ENCODE peak calls at places on chromosomes 1 and 21, in eight cellular contexts. One of them, this sample, is unnamed. For H3K9me3, the result is how much of the 10 kb centered on the place peaks cover.

GRCh38 chr1:15911927-15912326 is 64.0 kb downstream of the ZBTB17 start:
- DNase-seq in body of pancreas: peak
- DNase-seq in naive thymus-derived CD4-positive, alpha-beta T cell: no peak
- DNase-seq in CD8-positive, alpha-beta memory T cell: no peak
- DNase-seq in astrocyte: no peak
- DNase-seq in neural progenitor cell: no peak
- DNase-seq in CD8-positive, alpha-beta T cell: no peak
- DNase-seq in RWPE2: no peak
- DNase-seq in this sample: no peak

GRCh38 chr1:7658127-7658498 is 113.0 kb upstream of the VAMP3 start:
- DNase-seq in body of pancreas: no peak
- DNase-seq in naive thymus-derived CD4-positive, alpha-beta T cell: no peak
- DNase-seq in CD8-positive, alpha-beta memory T cell: no peak
- DNase-seq in astrocyte: no peak
- DNase-seq in neural progenitor cell: no peak
- DNase-seq in CD8-positive, alpha-beta T cell: no peak
- DNase-seq in RWPE2: no peak
- DNase-seq in this sample: no peak

GRCh38 chr1:214423045-214423444 is 128.4 kb downstream of the PTPN14 start:
- DNase-seq in body of pancreas: no peak
- DNase-seq in naive thymus-derived CD4-positive, alpha-beta T cell: no peak
- DNase-seq in CD8-positive, alpha-beta memory T cell: no peak
- DNase-seq in astrocyte: peak
- DNase-seq in neural progenitor cell: no peak
- DNase-seq in CD8-positive, alpha-beta T cell: no peak
- DNase-seq in RWPE2: no peak
- DNase-seq in this sample: no peak

GRCh38 chr1:90835661-90836344 is 118.7 kb upstream of the BARHL2 start:
- DNase-seq in body of pancreas: no peak
- DNase-seq in naive thymus-derived CD4-positive, alpha-beta T cell: no peak
- DNase-seq in CD8-positive, alpha-beta memory T cell: no peak
- DNase-seq in astrocyte: no peak
- DNase-seq in neural progenitor cell: peak
- DNase-seq in CD8-positive, alpha-beta T cell: no peak
- DNase-seq in RWPE2: no peak
- DNase-seq in this sample: no peak

GRCh38 chr1:116373451-116374339 is 651 bp downstream of the ATP1A1 start:
- DNase-seq in body of pancreas: peak
- DNase-seq in naive thymus-derived CD4-positive, alpha-beta T cell: peak
- DNase-seq in CD8-positive, alpha-beta memory T cell: peak
- DNase-seq in astrocyte: no peak
- DNase-seq in neural progenitor cell: peak
- DNase-seq in CD8-positive, alpha-beta T cell: peak
- DNase-seq in RWPE2: no peak
- DNase-seq in this sample: peak

GRCh38 chr1:38489844-38490270 is 369.7 kb downstream of the RRAGC start:
- DNase-seq in body of pancreas: peak
- DNase-seq in naive thymus-derived CD4-positive, alpha-beta T cell: no peak
- DNase-seq in CD8-positive, alpha-beta memory T cell: peak
- DNase-seq in astrocyte: no peak
- DNase-seq in neural progenitor cell: peak
- DNase-seq in CD8-positive, alpha-beta T cell: no peak
- DNase-seq in RWPE2: no peak
- DNase-seq in this sample: no peak

GRCh38 chr1:85862456-85862855 is 154.2 kb upstream of the ZNHIT6 start:
- DNase-seq in body of pancreas: no peak
- DNase-seq in naive thymus-derived CD4-positive, alpha-beta T cell: no peak
- DNase-seq in CD8-positive, alpha-beta memory T cell: no peak
- DNase-seq in astrocyte: no peak
- DNase-seq in neural progenitor cell: no peak
- DNase-seq in CD8-positive, alpha-beta T cell: no peak
- DNase-seq in RWPE2: no peak
- DNase-seq in this sample: no peak

GRCh38 chr1:242008788-242009500 is 10.0 kb upstream of the MAP1LC3C start:
- DNase-seq in body of pancreas: no peak
- DNase-seq in naive thymus-derived CD4-positive, alpha-beta T cell: no peak
- DNase-seq in CD8-positive, alpha-beta memory T cell: no peak
- DNase-seq in astrocyte: no peak
- DNase-seq in neural progenitor cell: no peak
- DNase-seq in CD8-positive, alpha-beta T cell: no peak
- DNase-seq in RWPE2: no peak
- DNase-seq in this sample: no peak

GRCh38 chr1:218371927-218372672 is 27.0 kb downstream of the TGFB2 start:
- DNase-seq in body of pancreas: no peak
- DNase-seq in naive thymus-derived CD4-positive, alpha-beta T cell: no peak
- DNase-seq in CD8-positive, alpha-beta memory T cell: no peak
- DNase-seq in astrocyte: peak
- DNase-seq in neural progenitor cell: no peak
- DNase-seq in CD8-positive, alpha-beta T cell: no peak
- DNase-seq in RWPE2: no peak
- DNase-seq in this sample: no peak

GRCh38 chr1:16612332-16613172 is 812 bp downstream of the NBPF1 start:
- DNase-seq in body of pancreas: peak
- DNase-seq in naive thymus-derived CD4-positive, alpha-beta T cell: no peak
- DNase-seq in CD8-positive, alpha-beta memory T cell: no peak
- DNase-seq in astrocyte: peak
- DNase-seq in neural progenitor cell: peak
- DNase-seq in CD8-positive, alpha-beta T cell: no peak
- DNase-seq in RWPE2: peak
- DNase-seq in this sample: no peak

GRCh38 chr1:247228133-247228532 is 27.7 kb upstream of the VN1R5 start:
- DNase-seq in body of pancreas: no peak
- DNase-seq in naive thymus-derived CD4-positive, alpha-beta T cell: no peak
- DNase-seq in CD8-positive, alpha-beta memory T cell: no peak
- DNase-seq in astrocyte: peak
- DNase-seq in neural progenitor cell: no peak
- DNase-seq in CD8-positive, alpha-beta T cell: no peak
- DNase-seq in RWPE2: no peak
- DNase-seq in this sample: no peak

GRCh38 chr1:247222840-247223239 is 33.0 kb upstream of the VN1R5 start:
- DNase-seq in body of pancreas: no peak
- DNase-seq in naive thymus-derived CD4-positive, alpha-beta T cell: no peak
- DNase-seq in CD8-positive, alpha-beta memory T cell: no peak
- DNase-seq in astrocyte: no peak
- DNase-seq in neural progenitor cell: no peak
- DNase-seq in CD8-positive, alpha-beta T cell: no peak
- DNase-seq in RWPE2: no peak
- DNase-seq in this sample: no peak

DNA sequence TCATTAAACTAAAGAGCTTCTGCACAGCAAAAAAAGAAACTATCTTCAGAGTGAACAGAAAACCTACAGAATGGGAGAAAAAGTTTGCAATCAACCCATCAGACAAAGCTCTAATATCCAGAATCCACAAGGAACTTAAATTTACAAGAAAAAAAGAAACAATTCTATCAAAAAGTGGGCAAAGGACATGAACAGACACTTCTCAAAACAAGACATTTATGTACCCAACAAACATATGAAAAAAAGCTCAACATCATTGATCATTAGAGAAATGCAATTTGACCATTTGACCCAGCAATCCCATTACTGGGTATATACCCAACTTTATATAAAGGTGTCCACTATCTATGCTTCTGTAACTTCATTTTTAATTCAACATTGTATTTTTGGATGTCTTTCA is 31.1 kb upstream of the VN1R5 start:
- DNase-seq in body of pancreas: no peak
- DNase-seq in naive thymus-derived CD4-positive, alpha-beta T cell: no peak
- DNase-seq in CD8-positive, alpha-beta memory T cell: no peak
- DNase-seq in astrocyte: no peak
- DNase-seq in neural progenitor cell: no peak
- DNase-seq in CD8-positive, alpha-beta T cell: no peak
- DNase-seq in RWPE2: no peak
- DNase-seq in this sample: no peak
- H3K9me3 ChIP-seq in body of pancreas: under half
- H3K9me3 ChIP-seq in naive thymus-derived CD4-positive, alpha-beta T cell: under half
- H3K9me3 ChIP-seq in CD8-positive, alpha-beta memory T cell: under half
- H3K9me3 ChIP-seq in astrocyte: under half
- H3K9me3 ChIP-seq in neural progenitor cell: under half
- H3K9me3 ChIP-seq in CD8-positive, alpha-beta T cell: under half
- H3K9me3 ChIP-seq in RWPE2: under half
- H3K9me3 ChIP-seq in this sample: under half

DNA sequence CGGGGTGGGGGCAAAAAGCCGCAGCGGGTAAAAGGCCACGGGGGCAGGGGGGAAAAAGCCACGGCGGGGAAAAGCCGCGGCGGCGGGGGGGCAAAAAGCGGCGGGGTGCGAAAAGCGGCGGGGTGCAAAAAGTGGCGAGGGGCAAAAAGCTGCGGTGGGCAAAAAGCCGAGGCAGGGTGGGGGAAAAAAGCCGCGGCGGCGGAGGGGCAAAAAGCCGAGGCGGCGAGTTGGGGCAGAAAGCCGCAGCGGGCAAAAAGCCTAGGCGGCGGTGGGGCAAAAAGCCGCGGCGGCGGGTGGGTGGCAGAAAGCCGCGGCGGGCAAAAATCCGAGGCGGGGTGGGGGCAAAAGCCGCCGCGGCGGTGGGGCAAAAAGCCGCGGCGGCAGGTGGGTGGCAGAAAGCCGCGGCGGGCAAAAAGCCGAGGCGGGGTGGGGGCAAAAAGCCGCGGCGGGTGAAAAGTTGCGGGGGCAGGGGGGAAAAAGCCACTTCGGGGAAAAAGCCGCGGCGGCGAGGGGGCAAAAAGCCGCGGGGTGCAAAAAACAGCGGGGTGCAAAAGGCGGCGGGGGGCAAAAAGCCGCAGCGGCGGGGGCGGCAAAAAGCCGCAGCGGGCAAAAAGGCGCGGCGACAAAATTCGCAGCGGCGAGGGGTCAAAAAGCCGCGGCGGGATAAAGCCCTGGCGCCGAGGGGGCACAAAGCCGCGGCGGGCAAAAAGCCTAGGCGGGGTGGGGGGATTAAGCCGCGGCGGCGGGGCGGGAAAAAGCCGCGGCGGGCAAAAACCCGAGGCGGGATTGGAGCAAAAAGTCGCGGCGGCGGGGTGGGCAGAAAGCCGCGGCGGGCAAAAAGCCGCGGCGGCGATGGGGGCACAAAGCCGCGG is 3901.2 kb downstream of the SRGAP2C start:
- DNase-seq in body of pancreas: no peak
- DNase-seq in naive thymus-derived CD4-positive, alpha-beta T cell: no peak
- DNase-seq in CD8-positive, alpha-beta memory T cell: no peak
- DNase-seq in astrocyte: no peak
- DNase-seq in neural progenitor cell: no peak
- DNase-seq in CD8-positive, alpha-beta T cell: no peak
- DNase-seq in RWPE2: no peak
- DNase-seq in this sample: no peak
- H3K9me3 ChIP-seq in body of pancreas: under half
- H3K9me3 ChIP-seq in naive thymus-derived CD4-positive, alpha-beta T cell: under half
- H3K9me3 ChIP-seq in CD8-positive, alpha-beta memory T cell: under half
- H3K9me3 ChIP-seq in astrocyte: under half
- H3K9me3 ChIP-seq in neural progenitor cell: under half
- H3K9me3 ChIP-seq in CD8-positive, alpha-beta T cell: under half
- H3K9me3 ChIP-seq in RWPE2: under half
- H3K9me3 ChIP-seq in this sample: under half

GRCh38 chr21:44442266-44443125 is 12.8 kb upstream of the LRRC3 start:
- DNase-seq in body of pancreas: no peak
- DNase-seq in naive thymus-derived CD4-positive, alpha-beta T cell: no peak
- DNase-seq in CD8-positive, alpha-beta memory T cell: no peak
- DNase-seq in astrocyte: no peak
- DNase-seq in neural progenitor cell: no peak
- DNase-seq in CD8-positive, alpha-beta T cell: no peak
- DNase-seq in RWPE2: no peak
- DNase-seq in this sample: no peak

GRCh38 chr21:44444286-44444931 is 10.9 kb upstream of the LRRC3 start:
- DNase-seq in body of pancreas: no peak
- DNase-seq in naive thymus-derived CD4-positive, alpha-beta T cell: no peak
- DNase-seq in CD8-positive, alpha-beta memory T cell: no peak
- DNase-seq in astrocyte: no peak
- DNase-seq in neural progenitor cell: peak
- DNase-seq in CD8-positive, alpha-beta T cell: no peak
- DNase-seq in RWPE2: peak
- DNase-seq in this sample: no peak

GRCh38 chr21:44443291-44443890 is 11.9 kb upstream of the LRRC3 start:
- DNase-seq in body of pancreas: no peak
- DNase-seq in naive thymus-derived CD4-positive, alpha-beta T cell: no peak
- DNase-seq in CD8-positive, alpha-beta memory T cell: no peak
- DNase-seq in astrocyte: no peak
- DNase-seq in neural progenitor cell: no peak
- DNase-seq in CD8-positive, alpha-beta T cell: no peak
- DNase-seq in RWPE2: peak
- DNase-seq in this sample: no peak

GRCh38 chr21:44445413-44445812 is 9.9 kb upstream of the LRRC3 start:
- DNase-seq in body of pancreas: no peak
- DNase-seq in naive thymus-derived CD4-positive, alpha-beta T cell: no peak
- DNase-seq in CD8-positive, alpha-beta memory T cell: no peak
- DNase-seq in astrocyte: no peak
- DNase-seq in neural progenitor cell: no peak
- DNase-seq in CD8-positive, alpha-beta T cell: no peak
- DNase-seq in RWPE2: no peak
- DNase-seq in this sample: no peak

GRCh38 chr21:44443891-44444285 is 11.4 kb upstream of the LRRC3 start:
- DNase-seq in body of pancreas: no peak
- DNase-seq in naive thymus-derived CD4-positive, alpha-beta T cell: no peak
- DNase-seq in CD8-positive, alpha-beta memory T cell: no peak
- DNase-seq in astrocyte: no peak
- DNase-seq in neural progenitor cell: no peak
- DNase-seq in CD8-positive, alpha-beta T cell: no peak
- DNase-seq in RWPE2: peak
- DNase-seq in this sample: no peak
- H3K9me3 ChIP-seq in body of pancreas: under half
- H3K9me3 ChIP-seq in naive thymus-derived CD4-positive, alpha-beta T cell: under half
- H3K9me3 ChIP-seq in CD8-positive, alpha-beta memory T cell: under half
- H3K9me3 ChIP-seq in astrocyte: under half
- H3K9me3 ChIP-seq in neural progenitor cell: under half
- H3K9me3 ChIP-seq in CD8-positive, alpha-beta T cell: under half
- H3K9me3 ChIP-seq in RWPE2: under half
- H3K9me3 ChIP-seq in this sample: under half

GRCh38 chr1:197210426-197210825 is 57.6 kb upstream of the CRB1 start:
- DNase-seq in body of pancreas: no peak
- DNase-seq in naive thymus-derived CD4-positive, alpha-beta T cell: no peak
- DNase-seq in CD8-positive, alpha-beta memory T cell: no peak
- DNase-seq in astrocyte: no peak
- DNase-seq in neural progenitor cell: no peak
- DNase-seq in CD8-positive, alpha-beta T cell: no peak
- DNase-seq in RWPE2: no peak
- DNase-seq in this sample: no peak
- H3K9me3 ChIP-seq in body of pancreas: under half
- H3K9me3 ChIP-seq in naive thymus-derived CD4-positive, alpha-beta T cell: under half
- H3K9me3 ChIP-seq in CD8-positive, alpha-beta memory T cell: under half
- H3K9me3 ChIP-seq in astrocyte: under half
- H3K9me3 ChIP-seq in neural progenitor cell: under half
- H3K9me3 ChIP-seq in CD8-positive, alpha-beta T cell: under half
- H3K9me3 ChIP-seq in RWPE2: under half
- H3K9me3 ChIP-seq in this sample: under half

DNA sequence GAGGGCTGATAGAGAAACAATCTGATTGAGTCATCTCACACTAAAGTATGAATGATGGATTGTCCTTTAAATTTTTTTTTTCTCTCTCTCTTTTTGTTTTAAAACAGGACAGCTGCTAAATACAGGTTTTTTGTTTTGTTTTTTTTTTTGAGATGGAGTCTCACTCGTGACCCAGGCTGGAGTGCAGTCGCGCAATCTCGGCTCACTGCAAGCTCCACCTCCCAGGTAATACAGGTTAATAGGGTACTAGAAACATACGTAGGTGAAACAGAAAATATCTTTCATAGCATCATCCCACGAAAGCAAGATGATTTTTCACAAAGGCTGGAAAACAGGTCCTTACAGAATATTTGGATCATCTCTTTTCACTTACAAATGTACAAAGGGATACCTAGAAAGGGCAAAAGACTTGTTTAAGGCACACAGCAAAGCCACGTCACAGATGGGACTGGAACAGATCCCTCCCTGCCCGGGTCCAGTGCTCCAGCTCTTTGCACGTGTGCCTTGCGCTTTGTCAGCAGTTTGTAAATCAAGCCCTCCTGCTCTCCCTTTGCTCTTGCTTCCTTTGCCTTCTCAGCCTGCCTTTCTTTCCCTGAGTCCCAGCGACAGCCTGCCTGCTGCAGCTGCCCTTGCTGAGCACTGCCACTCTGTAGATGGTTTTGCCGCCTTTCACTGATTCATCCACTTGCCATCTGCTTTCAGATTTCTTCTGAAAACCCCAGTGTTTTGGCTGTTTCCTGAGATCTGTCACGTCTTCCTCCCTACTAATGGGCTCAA is 171.3 kb upstream of the BEND5 start:
- DNase-seq in body of pancreas: peak
- DNase-seq in naive thymus-derived CD4-positive, alpha-beta T cell: no peak
- DNase-seq in CD8-positive, alpha-beta memory T cell: no peak
- DNase-seq in astrocyte: peak
- DNase-seq in neural progenitor cell: no peak
- DNase-seq in CD8-positive, alpha-beta T cell: no peak
- DNase-seq in RWPE2: no peak
- DNase-seq in this sample: no peak
- H3K9me3 ChIP-seq in body of pancreas: under half
- H3K9me3 ChIP-seq in naive thymus-derived CD4-positive, alpha-beta T cell: under half
- H3K9me3 ChIP-seq in CD8-positive, alpha-beta memory T cell: under half
- H3K9me3 ChIP-seq in astrocyte: under half
- H3K9me3 ChIP-seq in neural progenitor cell: under half
- H3K9me3 ChIP-seq in CD8-positive, alpha-beta T cell: under half
- H3K9me3 ChIP-seq in RWPE2: under half
- H3K9me3 ChIP-seq in this sample: under half